ENCODE peak calls at places on chromosome 4, in five cellular contexts. One of them, this sample, is unnamed.
A peak's percentile ranks its signal among the peaks of the same experiment; 100 is the strongest.

GRCh38 chr4:103018391-103019318 is 850 bp downstream of the SLC9B1 start:
- DNase-seq in fibroblast of the aortic adventitia: no peak
- DNase-seq in left ventricle myocardium inferior: no peak
- DNase-seq in Caco-2: no peak
- DNase-seq in coronary artery: peak; percentile 75
- DNase-seq in this sample: no peak

GRCh38 chr4:89641367-89641687 is 195.6 kb downstream of the SNCA start:
- DNase-seq in fibroblast of the aortic adventitia: no peak
- DNase-seq in left ventricle myocardium inferior: no peak
- DNase-seq in Caco-2: no peak
- DNase-seq in coronary artery: no peak
- DNase-seq in this sample: no peak

GRCh38 chr4:51836531-51836930 is 6.4 kb upstream of the DCUN1D4 start:
- DNase-seq in fibroblast of the aortic adventitia: no peak
- DNase-seq in left ventricle myocardium inferior: no peak
- DNase-seq in Caco-2: no peak
- DNase-seq in coronary artery: no peak
- DNase-seq in this sample: no peak

GRCh38 chr4:122537388-122538135 is 81.0 kb upstream of the IL2 start:
- DNase-seq in fibroblast of the aortic adventitia: no peak
- DNase-seq in left ventricle myocardium inferior: no peak
- DNase-seq in Caco-2: no peak
- DNase-seq in coronary artery: no peak
- DNase-seq in this sample: no peak

GRCh38 chr4:159926871-159927270 is 824.0 kb downstream of the RAPGEF2 start:
- DNase-seq in fibroblast of the aortic adventitia: no peak
- DNase-seq in left ventricle myocardium inferior: no peak
- DNase-seq in Caco-2: no peak
- DNase-seq in coronary artery: no peak
- DNase-seq in this sample: no peak

GRCh38 chr4:86791126-86791525 is 58.1 kb downstream of the SLC10A6 start:
- DNase-seq in fibroblast of the aortic adventitia: no peak
- DNase-seq in left ventricle myocardium inferior: no peak
- DNase-seq in Caco-2: peak; percentile 43
- DNase-seq in coronary artery: no peak
- DNase-seq in this sample: no peak

GRCh38 chr4:164779811-164780216 is 25.9 kb downstream of the SMIM31 start:
- DNase-seq in fibroblast of the aortic adventitia: peak; percentile 47
- DNase-seq in left ventricle myocardium inferior: no peak
- DNase-seq in Caco-2: peak; percentile 52
- DNase-seq in coronary artery: no peak
- DNase-seq in this sample: no peak

GRCh38 chr4:26021417-26022345 is 107.7 kb downstream of the SMIM20 start:
- DNase-seq in fibroblast of the aortic adventitia: peak; percentile 68
- DNase-seq in left ventricle myocardium inferior: no peak
- DNase-seq in Caco-2: no peak
- DNase-seq in coronary artery: no peak
- DNase-seq in this sample: no peak

GRCh38 chr4:120071192-120071795 is 4.6 kb upstream of the MAD2L1 start:
- DNase-seq in fibroblast of the aortic adventitia: peak; percentile 87
- DNase-seq in left ventricle myocardium inferior: no peak
- DNase-seq in Caco-2: peak; percentile 37
- DNase-seq in coronary artery: no peak
- DNase-seq in this sample: no peak

DNA sequence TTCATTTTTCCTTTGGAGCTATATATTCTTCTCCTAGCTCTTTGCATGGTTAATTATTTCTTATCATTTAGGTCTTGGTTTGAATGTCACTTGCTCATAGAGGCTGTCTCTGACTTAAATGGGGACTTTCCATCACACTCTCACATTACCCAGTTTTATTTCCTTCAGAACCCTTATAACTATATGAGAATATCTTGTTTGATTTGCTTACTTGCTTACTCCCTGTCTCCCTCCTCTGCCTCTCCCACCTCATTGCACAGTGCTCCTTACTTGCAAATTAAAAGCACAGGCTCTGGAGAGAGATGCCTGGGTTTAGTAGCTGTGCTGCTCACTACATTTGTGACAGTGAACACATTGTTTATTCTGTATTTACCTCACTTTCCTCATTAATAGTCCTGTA is 174.6 kb downstream of the SOWAHB start:
- DNase-seq in fibroblast of the aortic adventitia: peak; percentile 52
- DNase-seq in left ventricle myocardium inferior: no peak
- DNase-seq in Caco-2: no peak
- DNase-seq in coronary artery: no peak
- DNase-seq in this sample: no peak
- TF ChIP-seq CTCF in fibroblast of the aortic adventitia: peak; percentile 34
- TF ChIP-seq CTCF in left ventricle myocardium inferior: no peak
- TF ChIP-seq CTCF in Caco-2: no peak
- TF ChIP-seq CTCF in coronary artery: no peak
- TF ChIP-seq CTCF in this sample: no peak

GRCh38 chr4:48275694-48276093 is 6.1 kb upstream of the TEC start:
- DNase-seq in fibroblast of the aortic adventitia: no peak
- DNase-seq in left ventricle myocardium inferior: no peak
- DNase-seq in Caco-2: no peak
- DNase-seq in coronary artery: no peak
- DNase-seq in this sample: no peak

GRCh38 chr4:48271626-48272025 is 2.0 kb upstream of the TEC start:
- DNase-seq in fibroblast of the aortic adventitia: no peak
- DNase-seq in left ventricle myocardium inferior: no peak
- DNase-seq in Caco-2: no peak
- DNase-seq in coronary artery: no peak
- DNase-seq in this sample: no peak

GRCh38 chr4:48271048-48271452 is 1.4 kb upstream of the TEC start:
- DNase-seq in fibroblast of the aortic adventitia: no peak
- DNase-seq in left ventricle myocardium inferior: no peak
- DNase-seq in Caco-2: no peak
- DNase-seq in coronary artery: no peak
- DNase-seq in this sample: no peak

GRCh38 chr4:48270516-48270897 is 869 bp upstream of the TEC start:
- DNase-seq in fibroblast of the aortic adventitia: no peak
- DNase-seq in left ventricle myocardium inferior: no peak
- DNase-seq in Caco-2: no peak
- DNase-seq in coronary artery: no peak
- DNase-seq in this sample: no peak

DNA sequence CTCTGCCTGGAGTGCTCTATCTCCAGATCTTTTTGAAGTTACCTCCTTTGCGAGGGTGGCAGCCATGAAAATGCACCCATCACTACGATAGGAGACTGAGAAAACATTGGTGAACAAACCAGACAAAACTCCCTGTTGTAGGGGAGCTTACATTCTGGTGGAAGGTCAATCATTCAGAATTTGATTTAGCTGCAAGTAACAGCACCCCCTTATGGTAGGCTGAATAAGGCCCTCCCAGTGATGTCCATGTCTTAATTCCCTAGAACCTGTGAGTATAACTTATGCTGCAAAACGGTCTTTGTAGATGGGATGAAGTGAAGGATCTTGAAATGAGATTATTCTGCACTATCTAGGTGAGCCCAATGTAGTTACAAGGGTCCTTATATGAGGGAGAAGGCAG is 5.6 kb upstream of the TEC start:
- DNase-seq in fibroblast of the aortic adventitia: peak; percentile 52
- DNase-seq in left ventricle myocardium inferior: no peak
- DNase-seq in Caco-2: no peak
- DNase-seq in coronary artery: no peak
- DNase-seq in this sample: no peak
- TF ChIP-seq CTCF in fibroblast of the aortic adventitia: peak; percentile 72
- TF ChIP-seq CTCF in left ventricle myocardium inferior: peak; percentile 59
- TF ChIP-seq CTCF in Caco-2: peak; percentile 32
- TF ChIP-seq CTCF in coronary artery: no peak
- TF ChIP-seq CTCF in this sample: peak; percentile 49

DNA sequence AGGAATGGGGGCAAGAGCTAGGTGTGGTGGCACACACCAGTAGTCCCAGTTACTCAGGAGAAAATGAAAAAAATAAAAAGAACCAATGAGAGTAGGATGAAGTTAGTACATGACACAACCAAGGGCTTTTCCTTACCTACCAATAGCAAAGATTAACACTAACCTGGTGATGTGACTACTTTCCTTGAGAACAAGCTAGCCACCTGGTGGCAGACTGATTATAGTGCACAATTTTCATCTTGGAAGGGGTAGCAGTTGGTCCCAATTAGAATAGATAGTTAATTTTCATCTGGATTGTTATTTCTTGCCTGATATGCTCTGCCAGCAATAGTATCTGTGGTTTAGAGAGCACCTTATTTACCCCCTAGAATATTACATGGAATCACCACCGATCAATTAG is 1216.8 kb upstream of the PABPC4L start:
- DNase-seq in fibroblast of the aortic adventitia: peak; percentile 4
- DNase-seq in left ventricle myocardium inferior: no peak
- DNase-seq in Caco-2: no peak
- DNase-seq in coronary artery: no peak
- DNase-seq in this sample: no peak
- TF ChIP-seq CTCF in fibroblast of the aortic adventitia: peak; percentile 22
- TF ChIP-seq CTCF in left ventricle myocardium inferior: no peak
- TF ChIP-seq CTCF in Caco-2: peak; percentile 35
- TF ChIP-seq CTCF in coronary artery: no peak
- TF ChIP-seq CTCF in this sample: peak; percentile 62

DNA sequence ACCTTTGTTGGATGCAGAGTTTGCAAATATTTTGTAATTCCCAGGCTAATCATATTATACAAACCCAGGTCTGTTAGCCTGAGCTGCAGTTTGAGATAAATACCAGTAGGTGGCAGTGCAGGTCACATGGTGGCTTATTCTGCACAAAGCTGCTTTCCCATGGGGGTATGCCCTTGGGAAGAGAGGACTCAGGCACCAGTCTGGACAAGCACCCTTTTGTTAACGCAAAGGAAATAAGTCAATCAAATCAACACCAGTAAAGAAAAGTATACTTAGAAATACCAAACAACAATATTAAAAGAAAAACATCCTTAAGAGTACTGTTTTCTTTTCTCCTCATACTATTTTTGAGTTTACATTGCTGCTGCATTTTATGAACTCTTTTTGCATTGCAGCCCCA is 389.0 kb upstream of the ZFP42 start:
- DNase-seq in fibroblast of the aortic adventitia: peak; percentile 14
- DNase-seq in left ventricle myocardium inferior: no peak
- DNase-seq in Caco-2: peak; percentile 38
- DNase-seq in coronary artery: no peak
- DNase-seq in this sample: no peak
- TF ChIP-seq CTCF in fibroblast of the aortic adventitia: peak; percentile 42
- TF ChIP-seq CTCF in left ventricle myocardium inferior: peak; percentile 91
- TF ChIP-seq CTCF in Caco-2: peak; percentile 68
- TF ChIP-seq CTCF in coronary artery: peak; percentile 58
- TF ChIP-seq CTCF in this sample: peak; percentile 91

GRCh38 chr4:124288706-124289486 is 423.6 kb downstream of the ANKRD50 start:
- DNase-seq in fibroblast of the aortic adventitia: peak; percentile 61
- DNase-seq in left ventricle myocardium inferior: no peak
- DNase-seq in Caco-2: no peak
- DNase-seq in coronary artery: no peak
- DNase-seq in this sample: no peak
- TF ChIP-seq CTCF in fibroblast of the aortic adventitia: no peak
- TF ChIP-seq CTCF in left ventricle myocardium inferior: no peak
- TF ChIP-seq CTCF in Caco-2: no peak
- TF ChIP-seq CTCF in coronary artery: no peak
- TF ChIP-seq CTCF in this sample: no peak

GRCh38 chr4:166459616-166460015 is 586.6 kb downstream of the TLL1 start:
- DNase-seq in fibroblast of the aortic adventitia: no peak
- DNase-seq in left ventricle myocardium inferior: no peak
- DNase-seq in Caco-2: no peak
- DNase-seq in coronary artery: no peak
- DNase-seq in this sample: no peak

GRCh38 chr4:166460769-166461550 is 587.9 kb downstream of the TLL1 start:
- DNase-seq in fibroblast of the aortic adventitia: peak; percentile 34
- DNase-seq in left ventricle myocardium inferior: no peak
- DNase-seq in Caco-2: no peak
- DNase-seq in coronary artery: no peak
- DNase-seq in this sample: no peak

DNA sequence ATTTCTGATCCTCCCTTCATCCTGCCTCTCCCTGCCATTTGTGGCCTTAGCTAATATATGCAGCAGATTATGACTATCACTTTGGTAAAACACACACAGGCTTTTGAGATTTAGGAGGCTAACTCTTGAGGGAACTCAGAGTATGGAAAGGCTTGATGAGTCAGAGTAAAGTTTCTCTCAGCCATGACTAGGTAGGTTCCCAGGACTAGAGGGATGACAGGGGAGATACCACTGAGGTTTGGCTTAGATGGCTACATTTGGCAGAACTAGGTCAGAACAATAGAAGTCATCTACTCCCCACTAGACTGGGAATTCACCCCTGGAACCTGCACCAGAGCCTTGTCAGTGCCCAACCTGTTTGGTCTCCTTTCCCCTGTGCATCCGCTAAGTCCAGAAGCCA is 585.7 kb downstream of the TLL1 start:
- DNase-seq in fibroblast of the aortic adventitia: peak; percentile 28
- DNase-seq in left ventricle myocardium inferior: no peak
- DNase-seq in Caco-2: no peak
- DNase-seq in coronary artery: no peak
- DNase-seq in this sample: no peak
- TF ChIP-seq CTCF in fibroblast of the aortic adventitia: no peak
- TF ChIP-seq CTCF in left ventricle myocardium inferior: no peak
- TF ChIP-seq CTCF in Caco-2: no peak
- TF ChIP-seq CTCF in coronary artery: no peak
- TF ChIP-seq CTCF in this sample: no peak

GRCh38 chr4:144574004-144574403 is 72.0 kb upstream of the HHIP start:
- DNase-seq in fibroblast of the aortic adventitia: no peak
- DNase-seq in left ventricle myocardium inferior: no peak
- DNase-seq in Caco-2: no peak
- DNase-seq in coronary artery: no peak
- DNase-seq in this sample: no peak

GRCh38 chr4:144574509-144574908 is 71.4 kb upstream of the HHIP start:
- DNase-seq in fibroblast of the aortic adventitia: no peak
- DNase-seq in left ventricle myocardium inferior: no peak
- DNase-seq in Caco-2: no peak
- DNase-seq in coronary artery: no peak
- DNase-seq in this sample: no peak

GRCh38 chr4:144572660-144573059 is 73.3 kb upstream of the HHIP start:
- DNase-seq in fibroblast of the aortic adventitia: no peak
- DNase-seq in left ventricle myocardium inferior: no peak
- DNase-seq in Caco-2: no peak
- DNase-seq in coronary artery: no peak
- DNase-seq in this sample: no peak

GRCh38 chr4:144578681-144579080 is 67.3 kb upstream of the HHIP start:
- DNase-seq in fibroblast of the aortic adventitia: peak; percentile 47
- DNase-seq in left ventricle myocardium inferior: no peak
- DNase-seq in Caco-2: no peak
- DNase-seq in coronary artery: no peak
- DNase-seq in this sample: no peak

DNA sequence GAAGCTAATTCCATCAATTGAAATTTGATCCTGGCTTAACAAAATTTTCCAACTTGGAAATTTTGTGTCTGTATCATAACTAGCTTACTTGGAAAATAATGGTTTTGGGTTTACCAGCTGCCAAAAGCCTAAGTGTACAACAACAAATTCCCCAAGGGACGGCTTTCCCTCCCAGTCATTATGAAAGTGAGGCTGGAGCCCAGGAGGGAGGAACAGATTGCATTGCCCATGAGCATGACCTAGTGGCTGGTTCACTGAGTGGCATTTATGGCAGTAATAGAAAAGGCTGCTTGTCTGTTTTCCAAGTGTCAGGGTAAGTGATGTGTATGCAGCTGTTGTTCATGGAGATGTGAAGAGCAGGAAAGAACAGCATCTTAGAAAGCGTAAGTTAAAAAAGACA is 70.8 kb upstream of the HHIP start:
- DNase-seq in fibroblast of the aortic adventitia: peak; percentile 36
- DNase-seq in left ventricle myocardium inferior: no peak
- DNase-seq in Caco-2: no peak
- DNase-seq in coronary artery: no peak
- DNase-seq in this sample: no peak
- TF ChIP-seq CTCF in fibroblast of the aortic adventitia: peak; percentile 19
- TF ChIP-seq CTCF in left ventricle myocardium inferior: no peak
- TF ChIP-seq CTCF in Caco-2: no peak
- TF ChIP-seq CTCF in coronary artery: no peak
- TF ChIP-seq CTCF in this sample: no peak

GRCh38 chr4:12403175-12403574 is 974.5 kb upstream of the HS3ST1 start:
- DNase-seq in fibroblast of the aortic adventitia: no peak
- DNase-seq in left ventricle myocardium inferior: no peak
- DNase-seq in Caco-2: no peak
- DNase-seq in coronary artery: no peak
- DNase-seq in this sample: no peak
- TF ChIP-seq CTCF in fibroblast of the aortic adventitia: no peak
- TF ChIP-seq CTCF in left ventricle myocardium inferior: no peak
- TF ChIP-seq CTCF in Caco-2: no peak
- TF ChIP-seq CTCF in coronary artery: no peak
- TF ChIP-seq CTCF in this sample: no peak